ENCODE peak calls at places on chromosome 18, in eight cellular contexts. X, C, Y, H, T, J, K and V are unnamed samples.

GRCh38 chr18:50126466-50126865 is 68.5 kb downstream of the MYO5B start:
- DNase-seq in X (no peak), C (no peak), Y (no peak), H (no peak), T (no peak), J (no peak), K (no peak), V (no peak)

GRCh38 chr18:58761970-58762780 is 90.9 kb downstream of the MALT1 start:
- DNase-seq in X (no peak), C (no peak), Y (no peak), H (no peak), T (no peak), J (peak; percentile 78), K (no peak), V (no peak)

GRCh38 chr18:73662440-73662839 is 485.2 kb downstream of the FBXO15 start:
- DNase-seq in X (no peak), C (no peak), Y (no peak), H (no peak), T (no peak), J (no peak), K (no peak), V (no peak)

GRCh38 chr18:45335644-45336043 is 279.6 kb upstream of the SLC14A2 start:
- DNase-seq in X (no peak), C (no peak), Y (no peak), H (no peak), T (no peak), J (no peak), K (no peak), V (no peak)

GRCh38 chr18:22813648-22814328 is 119.3 kb upstream of the RBBP8 start:
- DNase-seq in X (no peak), C (peak; percentile 41), Y (no peak), H (peak; percentile 73), T (peak; percentile 76), J (no peak), K (peak; percentile 46), V (no peak)

GRCh38 chr18:2547477-2548087 is 23.7 kb downstream of the METTL4 start:
- DNase-seq in X (no peak), C (peak; percentile 25), Y (no peak), H (peak; percentile 64), T (peak; percentile 86), J (no peak), K (peak; percentile 54), V (no peak)

GRCh38 chr18:36620801-36621200 is 208.0 kb downstream of the TPGS2 start:
- DNase-seq in X (no peak), C (no peak), Y (no peak), H (peak; percentile 10), T (no peak), J (no peak), K (no peak), V (no peak)

GRCh38 chr18:63155910-63156773 is 163.4 kb downstream of the BCL2 start:
- DNase-seq in X (no peak), C (no peak), Y (no peak), H (no peak), T (no peak), J (no peak), K (no peak), V (no peak)

GRCh38 chr18:36374262-36374661 is 76.7 kb downstream of the FHOD3 start:
- DNase-seq in X (no peak), C (no peak), Y (no peak), H (no peak), T (peak; percentile 20), J (no peak), K (no peak), V (no peak)

GRCh38 chr18:26504831-26505230 is 43.5 kb downstream of the KCTD1 start:
- DNase-seq in X (no peak), C (no peak), Y (no peak), H (no peak), T (no peak), J (no peak), K (no peak), V (no peak)

GRCh38 chr18:78735131-78736014 is 244.2 kb upstream of the SALL3 start:
- DNase-seq in X (no peak), C (no peak), Y (no peak), H (no peak), T (no peak), J (no peak), K (no peak), V (no peak)

GRCh38 chr18:45416168-45416567 is 199.1 kb upstream of the SLC14A2 start:
- DNase-seq in X (peak; percentile 12), C (no peak), Y (no peak), H (no peak), T (peak; percentile 8), J (no peak), K (no peak), V (no peak)

GRCh38 chr18:8752329-8752728 is 47.0 kb downstream of the MTCL1 start:
- DNase-seq in X (no peak), C (no peak), Y (no peak), H (no peak), T (peak; percentile 48), J (no peak), K (no peak), V (no peak)

GRCh38 chr18:11655605-11655932 is 33.5 kb upstream of the GNAL start:
- DNase-seq in X (no peak), C (no peak), Y (no peak), H (no peak), T (no peak), J (peak; percentile 79), K (no peak), V (no peak)

GRCh38 chr18:23824235-23824634 is 135.0 kb downstream of the LAMA3 start:
- DNase-seq in X (no peak), C (no peak), Y (no peak), H (no peak), T (peak; percentile 27), J (peak; percentile 82), K (no peak), V (no peak)
- TF ChIP-seq CTCF in X (peak; percentile 11), C (no peak), Y (no peak), H (peak; percentile 26), T (peak; percentile 30), J (no peak), K (no peak), V (no peak)

GRCh38 chr18:48347756-48348326 is 61.3 kb downstream of the ZBTB7C start:
- DNase-seq in X (no peak), C (no peak), Y (no peak), H (no peak), T (no peak), J (no peak), K (no peak), V (no peak)

GRCh38 chr18:48342125-48342524 is 67.1 kb downstream of the ZBTB7C start:
- DNase-seq in X (no peak), C (no peak), Y (no peak), H (no peak), T (no peak), J (no peak), K (no peak), V (no peak)

GRCh38 chr18:48348739-48349138 is 60.4 kb downstream of the ZBTB7C start:
- DNase-seq in X (no peak), C (no peak), Y (no peak), H (no peak), T (no peak), J (no peak), K (no peak), V (no peak)

GRCh38 chr18:48342588-48342987 is 66.6 kb downstream of the ZBTB7C start:
- DNase-seq in X (no peak), C (no peak), Y (no peak), H (no peak), T (no peak), J (no peak), K (no peak), V (no peak)

GRCh38 chr18:48345596-48345995 is 63.6 kb downstream of the ZBTB7C start:
- DNase-seq in X (peak; percentile 48), C (no peak), Y (no peak), H (no peak), T (peak; percentile 41), J (no peak), K (no peak), V (no peak)
- TF ChIP-seq CTCF in X (peak; percentile 50), C (no peak), Y (peak; percentile 21), H (peak; percentile 43), T (peak; percentile 73), J (peak; percentile 26), K (no peak), V (no peak)

GRCh38 chr18:56204052-56204451 is 434.3 kb downstream of the TXNL1 start:
- DNase-seq in X (no peak), C (no peak), Y (no peak), H (no peak), T (no peak), J (no peak), K (no peak), V (no peak)
- TF ChIP-seq CTCF in X (no peak), C (no peak), Y (no peak), H (no peak), T (no peak), J (no peak), K (no peak), V (no peak)

GRCh38 chr18:29185801-29186200 is 1008.9 kb upstream of the CDH2 start:
- DNase-seq in X (no peak), C (no peak), Y (no peak), H (no peak), T (no peak), J (no peak), K (no peak), V (no peak)

GRCh38 chr18:29196307-29196706 is 1019.4 kb upstream of the CDH2 start:
- DNase-seq in X (no peak), C (no peak), Y (no peak), H (no peak), T (no peak), J (no peak), K (no peak), V (no peak)

GRCh38 chr18:29188760-29189159 is 1011.8 kb upstream of the CDH2 start:
- DNase-seq in X (no peak), C (no peak), Y (no peak), H (no peak), T (no peak), J (no peak), K (no peak), V (no peak)

GRCh38 chr18:29191263-29191662 is 1014.3 kb upstream of the CDH2 start:
- DNase-seq in X (no peak), C (no peak), Y (no peak), H (peak; percentile 30), T (peak; percentile 65), J (no peak), K (no peak), V (no peak)
- TF ChIP-seq CTCF in X (no peak), C (no peak), Y (no peak), H (peak; percentile 56), T (peak; percentile 74), J (no peak), K (no peak), V (peak; percentile 34)

DNA sequence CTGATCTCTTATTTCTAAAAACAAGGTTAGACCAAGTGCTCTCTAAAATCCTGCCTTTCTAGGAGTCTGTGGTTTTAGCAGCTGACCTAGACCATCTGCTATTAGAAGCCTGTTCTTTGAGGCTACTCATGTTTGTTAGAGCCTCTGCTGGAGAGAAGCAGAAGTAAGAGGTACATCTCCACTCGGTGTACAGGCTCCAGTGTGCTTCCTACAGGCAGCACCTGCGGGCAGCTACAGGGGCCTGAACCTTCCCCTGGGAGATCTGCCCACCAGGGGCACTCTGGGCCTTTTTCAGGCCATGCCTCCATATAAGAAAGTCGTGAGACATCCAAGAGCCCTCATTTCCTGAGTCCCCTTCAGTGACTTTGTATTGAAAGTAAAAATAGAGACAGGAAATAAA is 31.6 kb downstream of the ONECUT2 start:
- DNase-seq in X (no peak), C (peak; percentile 29), Y (no peak), H (no peak), T (peak; percentile 1), J (peak; percentile 91), K (no peak), V (no peak)
- TF ChIP-seq CTCF in X (no peak), C (no peak), Y (no peak), H (no peak), T (no peak), J (no peak), K (no peak), V (peak; percentile 17)

GRCh38 chr18:42052137-42052708 is 97.2 kb downstream of the PIK3C3 start:
- DNase-seq in X (no peak), C (no peak), Y (no peak), H (peak; percentile 28), T (peak; percentile 69), J (no peak), K (no peak), V (no peak)
- TF ChIP-seq CTCF in X (no peak), C (no peak), Y (peak; percentile 47), H (peak; percentile 50), T (no peak), J (no peak), K (peak; percentile 13), V (peak; percentile 48)